ENCODE peak calls at places on chromosome 10, in seven cellular contexts. One of them, this sample, is unnamed.

GRCh38 chr10:32153931-32154330 is 97.7 kb upstream of the KIF5B start:
- DNase-seq in upper lobe of right lung: no peak
- DNase-seq in lower lobe of right lung: no peak
- DNase-seq in AG10803: peak
- DNase-seq in transverse colon: no peak
- DNase-seq in endothelial cell of umbilical vein: no peak
- DNase-seq in uterus: no peak
- DNase-seq in this sample: no peak

GRCh38 chr10:78513986-78514385 is 480.3 kb downstream of the RPS24 start:
- DNase-seq in upper lobe of right lung: no peak
- DNase-seq in lower lobe of right lung: no peak
- DNase-seq in AG10803: no peak
- DNase-seq in transverse colon: no peak
- DNase-seq in endothelial cell of umbilical vein: no peak
- DNase-seq in uterus: no peak
- DNase-seq in this sample: no peak

GRCh38 chr10:57314046-57314445 is 953.0 kb upstream of the ZWINT start:
- DNase-seq in upper lobe of right lung: no peak
- DNase-seq in lower lobe of right lung: no peak
- DNase-seq in AG10803: no peak
- DNase-seq in transverse colon: no peak
- DNase-seq in endothelial cell of umbilical vein: no peak
- DNase-seq in uterus: no peak
- DNase-seq in this sample: no peak

GRCh38 chr10:3782099-3782455 is 2.9 kb downstream of the KLF6 start:
- DNase-seq in upper lobe of right lung: no peak
- DNase-seq in lower lobe of right lung: no peak
- DNase-seq in AG10803: no peak
- DNase-seq in transverse colon: no peak
- DNase-seq in endothelial cell of umbilical vein: no peak
- DNase-seq in uterus: peak
- DNase-seq in this sample: no peak

GRCh38 chr10:114706458-114707055 is 48.5 kb upstream of the ABLIM1 start:
- DNase-seq in upper lobe of right lung: no peak
- DNase-seq in lower lobe of right lung: no peak
- DNase-seq in AG10803: no peak
- DNase-seq in transverse colon: no peak
- DNase-seq in endothelial cell of umbilical vein: peak
- DNase-seq in uterus: no peak
- DNase-seq in this sample: no peak

GRCh38 chr10:132376394-132376851 is 20.6 kb upstream of the PWWP2B start:
- DNase-seq in upper lobe of right lung: peak
- DNase-seq in lower lobe of right lung: peak
- DNase-seq in AG10803: no peak
- DNase-seq in transverse colon: no peak
- DNase-seq in endothelial cell of umbilical vein: no peak
- DNase-seq in uterus: no peak
- DNase-seq in this sample: no peak

GRCh38 chr10:114708084-114708483 is 50.0 kb upstream of the ABLIM1 start:
- DNase-seq in upper lobe of right lung: no peak
- DNase-seq in lower lobe of right lung: no peak
- DNase-seq in AG10803: no peak
- DNase-seq in transverse colon: no peak
- DNase-seq in endothelial cell of umbilical vein: no peak
- DNase-seq in uterus: no peak
- DNase-seq in this sample: no peak

GRCh38 chr10:34768261-34768971 is 46.7 kb downstream of the PARD3 start:
- DNase-seq in upper lobe of right lung: peak
- DNase-seq in lower lobe of right lung: peak
- DNase-seq in AG10803: peak
- DNase-seq in transverse colon: peak
- DNase-seq in endothelial cell of umbilical vein: no peak
- DNase-seq in uterus: peak
- DNase-seq in this sample: peak

GRCh38 chr10:102764340-102765257 is 20.9 kb downstream of the WBP1L start:
- DNase-seq in upper lobe of right lung: no peak
- DNase-seq in lower lobe of right lung: no peak
- DNase-seq in AG10803: no peak
- DNase-seq in transverse colon: no peak
- DNase-seq in endothelial cell of umbilical vein: no peak
- DNase-seq in uterus: peak
- DNase-seq in this sample: no peak

GRCh38 chr10:118754132-118754555 is 626 bp downstream of the CACUL1 start:
- DNase-seq in upper lobe of right lung: peak
- DNase-seq in lower lobe of right lung: peak
- DNase-seq in AG10803: peak
- DNase-seq in transverse colon: peak
- DNase-seq in endothelial cell of umbilical vein: peak
- DNase-seq in uterus: no peak
- DNase-seq in this sample: peak

GRCh38 chr10:33657154-33657900 is 322.9 kb upstream of the NRP1 start:
- DNase-seq in upper lobe of right lung: no peak
- DNase-seq in lower lobe of right lung: no peak
- DNase-seq in AG10803: no peak
- DNase-seq in transverse colon: no peak
- DNase-seq in endothelial cell of umbilical vein: peak
- DNase-seq in uterus: no peak
- DNase-seq in this sample: peak

GRCh38 chr10:46226900-46227558 is 59.8 kb upstream of the ANTXRL start:
- DNase-seq in upper lobe of right lung: peak
- DNase-seq in lower lobe of right lung: no peak
- DNase-seq in AG10803: no peak
- DNase-seq in transverse colon: no peak
- DNase-seq in endothelial cell of umbilical vein: no peak
- DNase-seq in uterus: peak
- DNase-seq in this sample: no peak

GRCh38 chr10:116183733-116184447 is 89.1 kb downstream of the GFRA1 start:
- DNase-seq in upper lobe of right lung: no peak
- DNase-seq in lower lobe of right lung: no peak
- DNase-seq in AG10803: peak
- DNase-seq in transverse colon: no peak
- DNase-seq in endothelial cell of umbilical vein: no peak
- DNase-seq in uterus: no peak
- DNase-seq in this sample: peak

GRCh38 chr10:47402681-47403301 is 18.7 kb upstream of the ZNF488 start:
- DNase-seq in upper lobe of right lung: no peak
- DNase-seq in lower lobe of right lung: peak
- DNase-seq in AG10803: peak
- DNase-seq in transverse colon: peak
- DNase-seq in endothelial cell of umbilical vein: peak
- DNase-seq in uterus: peak
- DNase-seq in this sample: peak

GRCh38 chr10:77710081-77710551 is 72.5 kb upstream of the KCNMA1 start:
- DNase-seq in upper lobe of right lung: no peak
- DNase-seq in lower lobe of right lung: no peak
- DNase-seq in AG10803: no peak
- DNase-seq in transverse colon: no peak
- DNase-seq in endothelial cell of umbilical vein: no peak
- DNase-seq in uterus: no peak
- DNase-seq in this sample: no peak

GRCh38 chr10:21336476-21337170 is 188.9 kb downstream of the SKIDA1 start:
- DNase-seq in upper lobe of right lung: no peak
- DNase-seq in lower lobe of right lung: no peak
- DNase-seq in AG10803: peak
- DNase-seq in transverse colon: no peak
- DNase-seq in endothelial cell of umbilical vein: peak
- DNase-seq in uterus: peak
- DNase-seq in this sample: peak

GRCh38 chr10:78802866-78803265 is 265.9 kb upstream of the ZMIZ1 start:
- DNase-seq in upper lobe of right lung: no peak
- DNase-seq in lower lobe of right lung: no peak
- DNase-seq in AG10803: peak
- DNase-seq in transverse colon: peak
- DNase-seq in endothelial cell of umbilical vein: no peak
- DNase-seq in uterus: peak
- DNase-seq in this sample: peak

GRCh38 chr10:13706175-13706574 is 119.4 kb downstream of the PRPF18 start:
- DNase-seq in upper lobe of right lung: no peak
- DNase-seq in lower lobe of right lung: no peak
- DNase-seq in AG10803: no peak
- DNase-seq in transverse colon: no peak
- DNase-seq in endothelial cell of umbilical vein: no peak
- DNase-seq in uterus: no peak
- DNase-seq in this sample: no peak

GRCh38 chr10:67804395-67804678 is 33.7 kb downstream of the DNAJC12 start:
- DNase-seq in upper lobe of right lung: no peak
- DNase-seq in lower lobe of right lung: no peak
- DNase-seq in AG10803: no peak
- DNase-seq in transverse colon: no peak
- DNase-seq in endothelial cell of umbilical vein: no peak
- DNase-seq in uterus: no peak
- DNase-seq in this sample: no peak

GRCh38 chr10:133359554-133359971 is 1.7 kb upstream of the FUOM start:
- DNase-seq in upper lobe of right lung: no peak
- DNase-seq in lower lobe of right lung: no peak
- DNase-seq in AG10803: no peak
- DNase-seq in transverse colon: peak
- DNase-seq in endothelial cell of umbilical vein: no peak
- DNase-seq in uterus: no peak
- DNase-seq in this sample: no peak

GRCh38 chr10:47278152-47278473 is 21.9 kb upstream of the GDF10 start:
- DNase-seq in upper lobe of right lung: no peak
- DNase-seq in lower lobe of right lung: no peak
- DNase-seq in AG10803: no peak
- DNase-seq in transverse colon: peak
- DNase-seq in endothelial cell of umbilical vein: no peak
- DNase-seq in uterus: no peak
- DNase-seq in this sample: no peak

GRCh38 chr10:85609509-85609908 is 757.1 kb downstream of the GRID1 start:
- DNase-seq in upper lobe of right lung: no peak
- DNase-seq in lower lobe of right lung: no peak
- DNase-seq in AG10803: no peak
- DNase-seq in transverse colon: no peak
- DNase-seq in endothelial cell of umbilical vein: no peak
- DNase-seq in uterus: no peak
- DNase-seq in this sample: no peak

GRCh38 chr10:84290235-84290634 is 38.2 kb upstream of the CCSER2 start:
- DNase-seq in upper lobe of right lung: no peak
- DNase-seq in lower lobe of right lung: no peak
- DNase-seq in AG10803: no peak
- DNase-seq in transverse colon: no peak
- DNase-seq in endothelial cell of umbilical vein: no peak
- DNase-seq in uterus: no peak
- DNase-seq in this sample: no peak

GRCh38 chr10:75110006-75110632 is 1.3 kb upstream of the SAMD8 start:
- DNase-seq in upper lobe of right lung: no peak
- DNase-seq in lower lobe of right lung: no peak
- DNase-seq in AG10803: no peak
- DNase-seq in transverse colon: no peak
- DNase-seq in endothelial cell of umbilical vein: no peak
- DNase-seq in uterus: no peak
- DNase-seq in this sample: no peak
- H3K4me3 ChIP-seq in upper lobe of right lung: no peak
- H3K4me3 ChIP-seq in lower lobe of right lung: no peak
- H3K4me3 ChIP-seq in AG10803: no peak
- H3K4me3 ChIP-seq in transverse colon: no peak
- H3K4me3 ChIP-seq in endothelial cell of umbilical vein: no peak
- H3K4me3 ChIP-seq in uterus: no peak
- H3K4me3 ChIP-seq in this sample: no peak

DNA sequence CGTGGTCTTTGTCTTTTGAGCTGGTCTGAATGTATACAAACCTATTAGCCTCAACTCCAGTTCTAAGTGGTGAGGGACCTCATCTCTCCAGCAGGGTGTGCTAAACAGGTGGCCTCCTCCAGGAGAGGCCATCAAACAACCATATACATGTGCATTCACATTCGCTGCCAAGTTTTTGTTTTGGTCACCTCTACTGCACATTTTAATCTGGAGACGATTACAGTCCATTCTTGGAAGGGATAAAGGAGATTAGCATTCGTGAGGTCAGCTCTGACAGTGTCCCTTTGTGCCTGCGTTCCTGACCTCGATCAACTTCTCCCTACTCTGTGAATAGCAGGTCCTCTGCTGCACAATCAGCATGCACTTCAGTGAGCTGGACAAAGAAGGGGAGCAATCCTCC is 60.8 kb downstream of the RHOBTB1 start:
- DNase-seq in upper lobe of right lung: no peak
- DNase-seq in lower lobe of right lung: no peak
- DNase-seq in AG10803: no peak
- DNase-seq in transverse colon: peak
- DNase-seq in endothelial cell of umbilical vein: peak
- DNase-seq in uterus: no peak
- DNase-seq in this sample: peak
- TF ChIP-seq CTCF in upper lobe of right lung: peak
- TF ChIP-seq CTCF in lower lobe of right lung: peak
- TF ChIP-seq CTCF in AG10803: peak
- TF ChIP-seq CTCF in transverse colon: peak
- TF ChIP-seq CTCF in endothelial cell of umbilical vein: peak
- TF ChIP-seq CTCF in uterus: peak
- TF ChIP-seq CTCF in this sample: peak

GRCh38 chr10:70479626-70480253 is 1.2 kb downstream of the PALD1 start:
- DNase-seq in upper lobe of right lung: no peak
- DNase-seq in lower lobe of right lung: no peak
- DNase-seq in AG10803: no peak
- DNase-seq in transverse colon: peak
- DNase-seq in endothelial cell of umbilical vein: no peak
- DNase-seq in uterus: no peak
- DNase-seq in this sample: no peak
- H3K4me3 ChIP-seq in upper lobe of right lung: peak
- H3K4me3 ChIP-seq in lower lobe of right lung: peak
- H3K4me3 ChIP-seq in AG10803: no peak
- H3K4me3 ChIP-seq in transverse colon: no peak
- H3K4me3 ChIP-seq in endothelial cell of umbilical vein: peak
- H3K4me3 ChIP-seq in uterus: peak
- H3K4me3 ChIP-seq in this sample: no peak

GRCh38 chr10:86644412-86645110 is 9.8 kb upstream of the OPN4 start:
- DNase-seq in upper lobe of right lung: no peak
- DNase-seq in lower lobe of right lung: no peak
- DNase-seq in AG10803: peak
- DNase-seq in transverse colon: no peak
- DNase-seq in endothelial cell of umbilical vein: no peak
- DNase-seq in uterus: no peak
- DNase-seq in this sample: peak

GRCh38 chr10:86642499-86642898 is 11.8 kb upstream of the OPN4 start:
- DNase-seq in upper lobe of right lung: no peak
- DNase-seq in lower lobe of right lung: no peak
- DNase-seq in AG10803: peak
- DNase-seq in transverse colon: no peak
- DNase-seq in endothelial cell of umbilical vein: no peak
- DNase-seq in uterus: no peak
- DNase-seq in this sample: peak

GRCh38 chr10:86645111-86645445 is 9.3 kb upstream of the OPN4 start:
- DNase-seq in upper lobe of right lung: no peak
- DNase-seq in lower lobe of right lung: no peak
- DNase-seq in AG10803: no peak
- DNase-seq in transverse colon: no peak
- DNase-seq in endothelial cell of umbilical vein: no peak
- DNase-seq in uterus: no peak
- DNase-seq in this sample: no peak

GRCh38 chr10:86646532-86646931 is 7.8 kb upstream of the OPN4 start:
- DNase-seq in upper lobe of right lung: no peak
- DNase-seq in lower lobe of right lung: no peak
- DNase-seq in AG10803: no peak
- DNase-seq in transverse colon: no peak
- DNase-seq in endothelial cell of umbilical vein: no peak
- DNase-seq in uterus: no peak
- DNase-seq in this sample: no peak

DNA sequence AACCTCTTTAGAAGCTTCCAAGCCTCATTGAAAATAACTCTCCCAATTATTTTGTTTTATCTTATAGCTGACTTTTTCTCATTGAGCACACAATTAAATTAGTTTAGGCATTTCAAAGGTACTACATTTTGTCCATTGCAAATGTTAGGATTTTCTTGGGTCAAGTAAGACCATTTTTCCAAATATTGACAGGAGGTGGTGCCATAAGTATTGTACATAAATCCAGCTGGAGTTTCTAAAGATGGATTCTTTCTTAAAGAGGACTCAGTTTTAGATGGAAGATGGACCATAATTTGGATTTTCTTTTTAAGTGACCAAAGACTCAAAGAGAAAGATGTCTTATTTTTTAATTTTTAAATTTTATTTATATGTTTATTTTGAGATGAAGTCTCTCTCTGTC is 12.3 kb upstream of the OPN4 start:
- DNase-seq in upper lobe of right lung: no peak
- DNase-seq in lower lobe of right lung: no peak
- DNase-seq in AG10803: no peak
- DNase-seq in transverse colon: no peak
- DNase-seq in endothelial cell of umbilical vein: no peak
- DNase-seq in uterus: no peak
- DNase-seq in this sample: no peak
- TF ChIP-seq CTCF in upper lobe of right lung: no peak
- TF ChIP-seq CTCF in lower lobe of right lung: no peak
- TF ChIP-seq CTCF in AG10803: no peak
- TF ChIP-seq CTCF in transverse colon: no peak
- TF ChIP-seq CTCF in endothelial cell of umbilical vein: no peak
- TF ChIP-seq CTCF in uterus: no peak
- TF ChIP-seq CTCF in this sample: no peak